ENCODE peak calls at places on chromosomes 1 and 21, in four cellular contexts. I is H1, Q is mesenchymal stem cell, T is neuronal stem cell. Y is an unnamed sample.

GRCh38 chr1:45246760-45247159 is 40.4 kb upstream of the ZSWIM5 start:
- DNase-seq in I (no peak), T (no peak), Q (peak), Y (no peak)

GRCh38 chr21:42563261-42564045 is 49.8 kb downstream of the SLC37A1 start:
- DNase-seq in I (no peak), T (no peak), Q (no peak), Y (no peak)

GRCh38 chr21:42391297-42391696 is 4.6 kb downstream of the TMPRSS3 start:
- DNase-seq in Q (no peak), I (no peak), T (no peak), Y (no peak)

GRCh38 chr1:63777286-63777685 is 3.5 kb downstream of the ROR1 start:
- DNase-seq in I (no peak), T (no peak), Q (no peak), Y (no peak)

GRCh38 chr1:31036749-31037500 is 28.6 kb downstream of the PUM1 start:
- DNase-seq in I (no peak), Q (peak), T (no peak), Y (no peak)

GRCh38 chr1:36653850-36654249 is 171.1 kb upstream of the CSF3R start:
- DNase-seq in Q (no peak), I (no peak), T (no peak), Y (no peak)

GRCh38 chr1:245856944-245857531 is 650.0 kb downstream of the SMYD3 start:
- DNase-seq in Q (peak), T (no peak), I (no peak), Y (no peak)

GRCh38 chr1:198806861-198807260 is 168.0 kb downstream of the PTPRC start:
- DNase-seq in T (no peak), I (no peak), Q (no peak), Y (no peak)

GRCh38 chr1:203839081-203839480 is 22.3 kb upstream of the SNRPE start:
- DNase-seq in I (no peak), T (no peak), Q (peak), Y (no peak)

GRCh38 chr1:229005097-229005496 is 265.8 kb upstream of the RAB4A start:
- DNase-seq in T (no peak), I (no peak), Q (no peak), Y (no peak)

GRCh38 chr1:53987880-53988279 is 30.1 kb downstream of the LDLRAD1 start:
- DNase-seq in Q (peak), T (no peak), I (no peak), Y (no peak)

GRCh38 chr1:229694053-229694693 is 68.1 kb downstream of the URB2 start:
- DNase-seq in Q (peak), T (peak), I (no peak), Y (peak)

GRCh38 chr1:204806943-204807624 is 63.6 kb upstream of the NFASC start:
- DNase-seq in T (peak), Q (peak), I (peak), Y (peak)

GRCh38 chr1:212179394-212180076 is 105.7 kb upstream of the PPP2R5A start:
- DNase-seq in Q (peak), I (no peak), T (no peak), Y (no peak)

GRCh38 chr1:53512807-53513755 is 53.9 kb downstream of the DMRTB1 start:
- DNase-seq in Q (no peak), I (no peak), T (no peak), Y (no peak)

GRCh38 chr1:238152119-238152518 is 261.4 kb upstream of the ZP4 start:
- DNase-seq in T (no peak), I (no peak), Q (no peak), Y (no peak)

GRCh38 chr1:168499094-168500049 is 44.4 kb downstream of the XCL2 start:
- DNase-seq in T (no peak), Q (no peak), I (no peak), Y (no peak)

GRCh38 chr21:36615274-36615964 is 83.5 kb upstream of the SIM2 start:
- DNase-seq in I (no peak), T (no peak), Q (no peak), Y (peak)

GRCh38 chr1:230754831-230755230 is 7.6 kb downstream of the CAPN9 start:
- DNase-seq in T (no peak), Q (peak), I (no peak), Y (no peak)

GRCh38 chr1:174875306-174875705 is 124.4 kb upstream of the CACYBP start:
- DNase-seq in I (no peak), T (no peak), Q (no peak), Y (peak)

GRCh38 chr1:161872506-161872905 is 106.4 kb downstream of the ATF6 start:
- DNase-seq in T (no peak), I (no peak), Q (no peak), Y (no peak)

GRCh38 chr1:62090016-62090415 is 104.6 kb upstream of the L1TD1 start:
- DNase-seq in Q (no peak), T (no peak), I (no peak), Y (no peak)

GRCh38 chr1:204744102-204744501 is 58.6 kb upstream of the LRRN2 start:
- DNase-seq in Q (no peak), I (no peak), T (no peak), Y (no peak)

GRCh38 chr1:61079898-61080336 is 2.4 kb upstream of the NFIA start:
- DNase-seq in T (no peak), I (peak), Q (peak), Y (peak)

GRCh38 chr1:221272940-221273339 is 393.7 kb downstream of the HLX start:
- DNase-seq in I (no peak), Q (no peak), T (no peak), Y (no peak)

GRCh38 chr1:80445021-80445420 is 1355.7 kb upstream of the ADGRL2 start:
- DNase-seq in T (no peak), Q (peak), I (no peak), Y (no peak)

GRCh38 chr1:168225476-168226190 is at the start of gene SFT2D2:
- DNase-seq in T (peak), I (no peak), Q (peak), Y (peak)

GRCh38 chr21:42141643-42142042 is 70.5 kb downstream of the UMODL1 start:
- DNase-seq in Q (no peak), T (no peak), I (no peak), Y (no peak)

GRCh38 chr1:41118645-41119044 is 97.1 kb upstream of the SLFNL1 start:
- DNase-seq in Q (no peak), T (no peak), I (no peak), Y (no peak)
- H3K23ac ChIP-seq in Q (no peak), T (no peak), I (no peak), Y (no peak)

DNA sequence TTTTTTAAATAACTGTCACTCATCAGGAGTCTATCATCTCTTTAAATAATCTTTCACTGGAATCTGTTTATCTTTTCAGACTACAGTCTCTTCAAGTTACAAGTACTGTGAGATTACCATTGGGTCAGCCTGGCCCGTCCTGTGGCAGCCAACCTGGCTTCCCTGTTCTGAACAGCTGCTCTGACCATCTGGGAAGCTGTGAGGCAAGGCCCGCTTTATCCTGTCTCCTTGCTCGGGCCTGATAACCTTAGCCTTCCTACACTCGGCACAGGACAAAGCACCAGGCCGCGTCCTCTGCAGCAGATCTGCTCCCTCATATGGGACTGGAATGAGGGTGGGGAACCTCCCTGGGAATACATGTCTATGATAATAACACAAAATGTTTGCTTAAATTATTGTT is 113.3 kb downstream of the PTPN14 start:
- DNase-seq in I (no peak), T (no peak), Q (peak), Y (peak)
- H2BK12ac ChIP-seq in I (peak), T (no peak), Q (no peak), Y (no peak)

GRCh38 chr1:179080866-179081695 is 789 bp upstream of the TOR3A start:
- DNase-seq in Q (no peak), I (no peak), T (no peak), Y (no peak)

GRCh38 chr1:179082308-179083030 is 599 bp downstream of the TOR3A start:
- DNase-seq in I (no peak), T (peak), Q (peak), Y (peak)

GRCh38 chr1:179083031-179083345 is 1.1 kb downstream of the TOR3A start:
- DNase-seq in T (no peak), I (no peak), Q (peak), Y (no peak)

GRCh38 chr1:179083533-179083932 is 1.7 kb downstream of the TOR3A start:
- DNase-seq in Q (no peak), I (no peak), T (no peak), Y (no peak)

DNA sequence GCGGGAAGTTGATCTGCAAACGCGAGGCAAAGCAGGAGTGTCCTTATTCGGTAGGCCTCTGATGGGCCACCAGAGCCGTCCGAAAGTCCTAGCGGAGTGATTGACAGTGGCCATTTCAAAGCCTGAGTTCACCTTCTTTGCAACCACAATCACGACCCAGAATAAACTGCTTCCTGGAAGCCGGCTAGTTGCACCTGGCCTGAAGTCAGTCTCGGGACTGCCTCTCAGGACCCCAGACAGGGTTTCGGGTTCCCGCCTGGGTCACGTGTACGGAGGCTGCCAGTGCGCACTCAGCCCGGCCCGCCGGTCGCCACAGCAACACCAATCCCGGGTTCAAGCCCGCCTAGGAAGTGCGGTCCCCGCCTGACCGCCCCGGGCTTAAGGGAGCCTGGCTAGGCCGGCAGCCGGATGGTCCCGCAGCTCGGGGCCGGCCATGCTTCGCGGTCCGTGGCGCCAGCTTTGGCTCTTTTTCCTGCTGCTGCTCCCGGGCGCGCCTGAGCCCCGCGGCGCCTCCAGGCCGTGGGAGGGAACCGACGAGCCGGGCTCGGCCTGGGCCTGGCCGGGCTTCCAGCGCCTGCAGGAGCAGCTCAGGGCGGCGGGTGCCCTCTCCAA is at the start of gene TOR3A:
- DNase-seq in Q (peak), T (peak), I (peak), Y (peak)
- H2BK15ac ChIP-seq in Q (peak), T (no peak), I (no peak), Y (no peak)

GRCh38 chr21:27314096-27314495 is 347.2 kb upstream of the ADAMTS5 start:
- DNase-seq in I (no peak), Q (peak), T (no peak), Y (no peak)

GRCh38 chr21:27320868-27321267 is 354.0 kb upstream of the ADAMTS5 start:
- DNase-seq in Q (no peak), T (no peak), I (no peak), Y (no peak)

DNA sequence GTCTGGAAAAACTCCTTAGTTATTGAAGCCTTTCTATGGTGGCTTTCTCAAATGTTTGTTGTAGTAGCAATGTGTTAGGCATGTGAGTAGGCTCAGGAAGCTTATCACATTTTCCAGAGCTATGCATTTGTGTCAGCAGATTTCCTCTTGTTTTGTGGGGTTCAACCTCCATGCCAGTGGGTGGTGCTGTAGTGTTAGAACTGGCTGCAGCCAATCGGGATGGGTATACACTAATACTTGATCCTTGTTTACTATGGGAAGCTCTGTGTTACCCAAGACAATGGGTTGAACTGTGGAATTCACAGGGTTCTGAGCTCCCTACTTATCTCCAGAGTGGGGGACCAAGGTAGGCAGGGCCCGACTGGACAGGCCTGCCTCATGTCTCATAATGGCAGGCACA is 348.5 kb upstream of the ADAMTS5 start:
- DNase-seq in I (no peak), Q (peak), T (no peak), Y (no peak)
- H3K23ac ChIP-seq in I (no peak), Q (no peak), T (no peak), Y (no peak)

GRCh38 chr1:226763741-226764264 is 24.7 kb upstream of the ITPKB start:
- DNase-seq in T (no peak), I (peak), Q (peak), Y (peak)
- H2BK12ac ChIP-seq in T (no peak), I (no peak), Q (no peak), Y (no peak)